ENCODE peak calls at places on chromosome 21, in four cellular contexts. M is Peyer's patch, E is left colon, O is left lung. X is an unnamed sample.

GRCh38 chr21:32372755-32373154 is 20.1 kb downstream of the URB1 start:
- DNase-seq in M (no peak), E (no peak), O (no peak), X (no peak)

GRCh38 chr21:44761011-44761729 is 40.5 kb downstream of the UBE2G2 start:
- DNase-seq in M (no peak), E (peak), O (no peak), X (no peak)

GRCh38 chr21:17732306-17732705 is 86.8 kb downstream of the C21orf91 start:
- DNase-seq in M (no peak), O (no peak), E (no peak), X (no peak)

GRCh38 chr21:35864039-35864438 is 196.3 kb downstream of the SETD4 start:
- DNase-seq in O (no peak), E (no peak), M (no peak), X (no peak)

GRCh38 chr21:44933938-44934260 is 5.9 kb upstream of the SLX9 start:
- DNase-seq in E (no peak), O (no peak), M (no peak), X (no peak)

GRCh38 chr21:39951183-39952101 is 84.2 kb downstream of the PCP4 start:
- DNase-seq in O (no peak), E (no peak), M (no peak), X (no peak)

GRCh38 chr21:18529253-18529652 is 125.7 kb upstream of the TMPRSS15 start:
- DNase-seq in O (no peak), M (no peak), E (no peak), X (no peak)

GRCh38 chr21:41580758-41581554 is 73.0 kb upstream of the TMPRSS2 start:
- DNase-seq in E (peak), O (no peak), M (no peak), X (peak)

GRCh38 chr21:38268859-38269566 is 12.2 kb downstream of the KCNJ15 start:
- DNase-seq in E (no peak), M (no peak), O (no peak), X (no peak)